ENCODE peak calls at places on chromosome X, in seven cellular contexts. Z is T-helper 2 cell; T is germinal center; W is NCI-H748 treated with DMSO at 0.1 percent for 48 hours; L is activated CD4-positive, CD25-positive, alpha-beta regulatory T cell treated with anti-CD3 and anti-CD28 coated beads, Interleukin-2, amount 50 U/mL, for 16 hours; D is Daoy; O is H54. C is an unnamed sample.
A peak's percentile ranks its signal among the peaks of the same experiment; 100 is the strongest.

GRCh38 chrX:54063361-54063760 is 19.1 kb upstream of the PHF8 start:
- DNase-seq in T (no peak), D (peak; percentile 13), W (no peak), O (no peak), L (no peak), Z (no peak), C (no peak)

GRCh38 chrX:49286136-49286535 is 16.5 kb downstream of the PPP1R3F start:
- DNase-seq in O (no peak), D (no peak), Z (no peak), W (no peak), T (no peak), L (no peak), C (no peak)

GRCh38 chrX:118666521-118666920 is 60.9 kb upstream of the IL13RA1 start:
- DNase-seq in D (no peak), O (no peak), W (no peak), L (no peak), T (no peak), Z (no peak), C (no peak)

GRCh38 chrX:149987613-149988012 is 49.3 kb upstream of the EOLA2 start:
- DNase-seq in L (no peak), W (no peak), T (no peak), Z (no peak), O (no peak), D (no peak), C (no peak)

GRCh38 chrX:137565921-137566745 is at the start of gene ZIC3:
- DNase-seq in D (peak; percentile 89), L (no peak), T (no peak), O (no peak), Z (no peak), W (peak; percentile 51), C (no peak)

GRCh38 chrX:110284159-110284558 is 33.7 kb downstream of the AMMECR1 start:
- DNase-seq in L (no peak), Z (no peak), W (no peak), D (peak; percentile 35), O (peak; percentile 6), T (no peak), C (no peak)

GRCh38 chrX:56978172-56978571 is 17.2 kb downstream of the SPIN3 start:
- DNase-seq in D (peak; percentile 9), L (no peak), T (peak; percentile 22), O (no peak), Z (peak; percentile 65), W (peak; percentile 27), C (peak; percentile 42)

GRCh38 chrX:111375747-111376146 is 36.2 kb downstream of the DCX start:
- DNase-seq in D (no peak), T (no peak), W (no peak), O (no peak), L (no peak), Z (no peak), C (no peak)

GRCh38 chrX:148380107-148380506 is 120.3 kb upstream of the AFF2 start:
- DNase-seq in W (no peak), L (no peak), D (no peak), Z (peak; percentile 24), O (no peak), T (no peak), C (no peak)

GRCh38 chrX:147550217-147550616 is 361.5 kb upstream of the FMR1 start:
- DNase-seq in O (no peak), W (no peak), L (no peak), Z (peak; percentile 0), T (no peak), D (no peak), C (no peak)

GRCh38 chrX:63466690-63467089 is 115.6 kb upstream of the SPIN4 start:
- DNase-seq in W (no peak), T (no peak), Z (no peak), D (no peak), L (no peak), O (no peak), C (no peak)

GRCh38 chrX:83419030-83419792 is 88.9 kb upstream of the POU3F4 start:
- DNase-seq in D (no peak), T (no peak), L (no peak), W (no peak), O (no peak), Z (no peak), C (no peak)

GRCh38 chrX:129655547-129656248 is 942 bp upstream of the APLN start:
- DNase-seq in L (no peak), O (no peak), T (no peak), D (no peak), Z (peak; percentile 51), W (no peak), C (no peak)

GRCh38 chrX:114924846-114925245 is 92.6 kb downstream of the IL13RA2 start:
- DNase-seq in Z (no peak), L (no peak), O (no peak), D (peak; percentile 21), T (no peak), W (no peak), C (no peak)

GRCh38 chrX:38850807-38851533 is 49.7 kb downstream of the MID1IP1 start:
- DNase-seq in W (no peak), Z (no peak), O (no peak), T (no peak), L (no peak), D (no peak), C (no peak)

GRCh38 chrX:123121241-123121640 is 62.8 kb upstream of the GRIA3 start:
- DNase-seq in Z (no peak), O (no peak), T (no peak), L (no peak), D (no peak), W (no peak), C (no peak)

GRCh38 chrX:41419082-41419481 is 28.1 kb upstream of the NYX start:
- DNase-seq in O (no peak), W (no peak), L (no peak), D (no peak), Z (no peak), T (no peak), C (no peak)

GRCh38 chrX:51641421-51642021 is 22.8 kb upstream of the CENPVL3 start:
- DNase-seq in Z (peak; percentile 48), L (no peak), W (peak; percentile 55), D (peak; percentile 37), O (no peak), T (peak; percentile 14), C (peak; percentile 7)